ENCODE peak calls at places on chromosomes 3 and 15, in four cellular contexts. C is K562, W is GM12878, A is HepG2. Q is an unnamed sample.

GRCh38 chr3:9067352-9067975 is 104.2 kb upstream of the RAD18 start:
- DNase-seq in C (peak), W (peak), A (peak), Q (peak)

GRCh38 chr3:120637836-120638559 is 41.9 kb downstream of the NDUFB4 start:
- DNase-seq in C (no peak), W (no peak), A (no peak), Q (no peak)

GRCh38 chr3:157066335-157067071 is 93.4 kb downstream of the CCNL1 start:
- DNase-seq in C (no peak), W (no peak), A (no peak), Q (no peak)

GRCh38 chr3:61702453-61702852 is 141.1 kb downstream of the PTPRG start:
- DNase-seq in C (no peak), W (no peak), A (no peak), Q (no peak)

GRCh38 chr3:58414538-58415197 is 19.0 kb downstream of the PDHB start:
- DNase-seq in C (peak), W (no peak), A (peak), Q (peak)

GRCh38 chr3:28777806-28778475 is 429.3 kb upstream of the AZI2 start:
- DNase-seq in C (no peak), W (no peak), A (no peak), Q (no peak)

GRCh38 chr15:100234158-100235029 is 107.4 kb downstream of the ADAMTS17 start:
- DNase-seq in C (no peak), W (no peak), A (no peak), Q (no peak)

GRCh38 chr3:72265250-72265649 is 480.3 kb upstream of the PROK2 start:
- DNase-seq in C (peak), W (no peak), A (no peak), Q (no peak)

GRCh38 chr3:19866751-19867347 is 67.2 kb downstream of the EFHB start:
- DNase-seq in C (peak), W (peak), A (peak), Q (peak)

GRCh38 chr15:89203705-89204273 is 17.6 kb downstream of the RLBP1 start:
- DNase-seq in C (no peak), W (no peak), A (no peak), Q (no peak)

GRCh38 chr15:70560617-70561328 is 202.6 kb downstream of the UACA start:
- DNase-seq in C (no peak), W (no peak), A (no peak), Q (no peak)

GRCh38 chr3:106945435-106945834 is 431.8 kb upstream of the CCDC54 start:
- DNase-seq in C (no peak), W (no peak), A (no peak), Q (peak)

GRCh38 chr3:171526146-171526545 is 65.9 kb upstream of the TNIK start:
- DNase-seq in C (no peak), W (no peak), A (no peak), Q (no peak)

GRCh38 chr3:115999598-115999997 is 376.3 kb downstream of the GAP43 start:
- DNase-seq in C (no peak), W (no peak), A (no peak), Q (no peak)

GRCh38 chr3:49469037-49469875 is 811 bp upstream of the DAG1 start:
- DNase-seq in C (peak), W (no peak), A (peak), Q (peak)

GRCh38 chr3:137259709-137260108 is 301.9 kb downstream of the IL20RB start:
- DNase-seq in C (no peak), W (no peak), A (no peak), Q (peak)

GRCh38 chr15:98169551-98169950 is 209.0 kb downstream of the ARRDC4 start:
- DNase-seq in C (no peak), W (no peak), A (no peak), Q (no peak)

GRCh38 chr15:72796210-72796514 is 12.6 kb upstream of the ADPGK start:
- DNase-seq in C (peak), W (no peak), A (no peak), Q (no peak)

GRCh38 chr3:128068156-128068620 is 16.0 kb downstream of the SEC61A1 start:
- DNase-seq in C (peak), W (no peak), A (peak), Q (peak)

GRCh38 chr3:16945330-16945729 is 60.6 kb downstream of the PLCL2 start:
- DNase-seq in C (no peak), W (no peak), A (no peak), Q (no peak)

GRCh38 chr3:39148116-39149058 is 5.0 kb downstream of the CSRNP1 start:
- DNase-seq in C (peak), W (no peak), A (no peak), Q (no peak)

GRCh38 chr15:57440799-57441198 is 64.5 kb downstream of the CGNL1 start:
- DNase-seq in C (no peak), W (no peak), A (no peak), Q (no peak)

GRCh38 chr3:136962961-136963360 is 5.2 kb downstream of the IL20RB start:
- DNase-seq in C (no peak), W (no peak), A (no peak), Q (no peak)

GRCh38 chr3:185089343-185089742 is 63.5 kb downstream of the C3orf70 start:
- DNase-seq in C (no peak), W (no peak), A (no peak), Q (no peak)

GRCh38 chr15:86213888-86214287 is 134.2 kb downstream of the AGBL1 start:
- DNase-seq in C (no peak), W (no peak), A (no peak), Q (no peak)

GRCh38 chr15:67047149-67047661 is 18.2 kb upstream of the SMAD3 start:
- DNase-seq in C (no peak), W (no peak), A (no peak), Q (no peak)

GRCh38 chr15:67048281-67049279 is 16.8 kb upstream of the SMAD3 start:
- DNase-seq in C (no peak), W (no peak), A (peak), Q (no peak)

GRCh38 chr15:67040277-67040676 is 25.1 kb upstream of the SMAD3 start:
- DNase-seq in C (no peak), W (no peak), A (no peak), Q (no peak)

GRCh38 chr15:67042490-67043181 is 22.8 kb upstream of the SMAD3 start:
- DNase-seq in C (no peak), W (no peak), A (no peak), Q (no peak)

DNA sequence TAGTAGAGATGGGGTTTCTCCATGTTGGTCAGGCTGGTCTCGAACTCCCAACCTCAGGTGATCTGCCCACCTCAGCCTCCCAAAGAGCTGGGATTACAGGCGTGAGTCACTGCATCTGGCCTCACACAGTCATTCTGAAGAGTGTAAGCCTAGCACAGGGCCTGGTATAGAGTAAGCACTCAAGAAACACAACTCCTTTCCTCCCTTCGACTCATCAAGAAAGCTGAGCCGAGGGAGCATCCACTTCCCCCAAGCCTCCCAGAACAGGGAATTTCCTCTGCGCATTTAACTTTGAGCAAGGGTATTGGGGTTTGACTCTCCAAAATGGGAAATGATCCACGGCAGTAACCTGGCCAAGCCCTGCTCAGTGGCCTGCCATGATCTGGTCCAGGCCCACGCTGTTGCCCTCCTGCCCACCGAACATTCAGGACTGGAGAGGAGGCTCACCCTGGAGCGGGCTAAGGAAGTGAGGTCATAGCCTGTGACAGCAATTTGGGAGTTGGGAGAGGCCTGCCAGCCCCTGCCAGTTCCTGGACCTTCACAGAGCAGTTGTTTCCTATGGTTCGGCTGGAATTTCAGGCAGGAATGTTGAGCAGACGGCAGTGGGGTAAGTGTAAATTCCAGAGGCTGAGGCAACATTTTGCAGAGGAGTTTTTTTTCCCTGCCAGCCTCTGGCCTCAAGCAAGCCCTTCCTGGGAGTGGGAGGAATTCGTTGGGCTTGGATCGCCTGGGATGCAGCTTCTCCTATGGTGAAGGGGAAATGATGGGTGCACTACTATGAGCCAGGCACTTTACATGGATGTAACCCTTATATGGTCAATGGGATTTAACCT is 21.2 kb upstream of the SMAD3 start:
- DNase-seq in C (no peak), W (no peak), A (peak), Q (no peak)
- TF ChIP-seq FOXM1 in C (no peak), W (no peak), A (no peak), Q (no peak)

DNA sequence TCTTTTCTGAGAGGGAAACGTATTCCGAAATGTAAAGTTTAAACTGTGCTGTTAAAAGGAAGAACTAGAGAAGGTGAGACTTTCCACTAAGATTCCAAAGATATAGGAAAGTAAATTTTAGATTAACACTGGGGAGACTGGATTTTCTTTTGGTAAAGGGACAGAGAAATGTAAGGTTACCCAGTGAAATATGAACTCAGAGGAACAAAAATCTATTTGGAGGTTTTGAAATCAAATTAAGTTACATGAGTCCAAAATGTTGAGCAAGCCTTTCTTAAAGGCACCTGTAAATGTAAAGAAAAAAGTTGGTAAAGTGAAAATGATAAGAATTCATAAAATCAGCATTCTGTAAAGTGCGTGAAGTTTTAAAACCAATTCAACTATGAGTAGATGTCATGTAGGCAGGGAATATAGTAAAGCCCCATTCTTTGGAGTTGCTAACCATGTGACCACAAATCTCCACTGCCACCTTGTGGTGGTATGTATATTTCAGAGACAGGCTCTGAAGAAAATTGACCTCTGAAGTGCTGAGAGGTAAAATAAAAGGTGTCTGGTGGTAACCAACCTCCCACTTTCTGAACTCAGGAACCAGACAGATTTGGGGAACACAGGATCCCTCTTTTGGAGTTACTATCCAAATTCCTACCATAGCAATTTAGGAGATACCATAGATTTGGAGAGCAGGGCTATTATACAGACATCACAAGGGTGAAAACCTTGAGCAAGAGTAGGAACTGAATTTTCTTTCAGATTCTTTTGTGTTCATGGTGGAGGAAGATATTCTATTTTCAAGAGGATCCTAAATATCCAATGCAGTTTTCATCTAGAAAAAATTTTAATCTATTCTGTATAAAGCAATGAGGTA is 215.3 kb downstream of the ROBO2 start:
- DNase-seq in C (peak), W (no peak), A (peak), Q (peak)
- TF ChIP-seq YY1 in C (no peak), W (no peak), A (no peak), Q (no peak)

GRCh38 chr15:30990036-30990435 is 1.4 kb downstream of the MTMR10 start:
- DNase-seq in C (no peak), W (no peak), A (peak), Q (peak)
- TF ChIP-seq FOXM1 in C (no peak), W (no peak), A (no peak), Q (no peak)

DNA sequence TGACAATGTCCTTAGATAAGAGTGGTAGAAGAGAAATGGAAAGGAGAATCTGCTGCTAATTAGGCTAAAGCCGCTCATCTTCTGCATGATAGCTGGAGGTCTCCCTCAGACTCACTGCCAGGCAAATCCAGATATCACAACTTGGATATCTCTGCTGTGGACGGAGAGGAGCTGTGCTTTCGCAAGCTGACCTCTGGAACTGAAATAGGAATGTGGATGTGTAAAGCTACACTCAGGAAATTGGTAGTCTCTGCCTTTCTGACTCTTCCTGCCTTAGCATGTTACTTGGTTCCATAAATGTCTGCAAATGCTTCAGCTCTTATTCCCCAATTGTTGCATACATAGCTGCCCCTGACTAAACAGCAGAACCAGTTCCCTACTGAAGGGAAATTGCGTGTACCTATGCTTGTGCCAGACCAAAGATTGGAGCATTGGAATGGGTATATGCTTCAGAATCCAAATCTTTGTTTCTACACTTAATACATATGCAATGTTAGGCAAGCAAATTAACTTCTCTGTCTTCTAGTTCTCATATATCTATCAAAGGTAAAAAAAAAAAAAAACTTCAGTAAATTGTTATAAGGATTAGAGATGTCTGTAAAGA is 74.7 kb upstream of the ROBO2 start:
- DNase-seq in C (peak), W (no peak), A (peak), Q (no peak)
- TF ChIP-seq YY1 in C (no peak), W (no peak), A (no peak), Q (no peak)

GRCh38 chr3:126550488-126551051 is 8.2 kb downstream of the C3orf22 start:
- DNase-seq in C (no peak), W (no peak), A (no peak), Q (peak)

GRCh38 chr3:126546549-126547239 is 12.0 kb downstream of the C3orf22 start:
- DNase-seq in C (no peak), W (no peak), A (no peak), Q (peak)

GRCh38 chr3:126549861-126550487 is 8.8 kb downstream of the C3orf22 start:
- DNase-seq in C (no peak), W (no peak), A (no peak), Q (peak)

GRCh38 chr3:126551066-126551838 is 7.5 kb downstream of the C3orf22 start:
- DNase-seq in C (no peak), W (no peak), A (no peak), Q (peak)

GRCh38 chr3:126548556-126549466 is 9.9 kb downstream of the C3orf22 start:
- DNase-seq in C (no peak), W (no peak), A (no peak), Q (peak)
- TF ChIP-seq FOXM1 in C (no peak), W (no peak), A (no peak), Q (no peak)

GRCh38 chr15:82950746-82951370 is 1.7 kb downstream of the HOMER2 start:
- DNase-seq in C (no peak), W (no peak), A (peak), Q (no peak)

GRCh38 chr15:82951472-82952155 is 906 bp downstream of the HOMER2 start:
- DNase-seq in C (no peak), W (no peak), A (no peak), Q (peak)

GRCh38 chr15:82950295-82950694 is 2.2 kb downstream of the HOMER2 start:
- DNase-seq in C (no peak), W (no peak), A (no peak), Q (no peak)

DNA sequence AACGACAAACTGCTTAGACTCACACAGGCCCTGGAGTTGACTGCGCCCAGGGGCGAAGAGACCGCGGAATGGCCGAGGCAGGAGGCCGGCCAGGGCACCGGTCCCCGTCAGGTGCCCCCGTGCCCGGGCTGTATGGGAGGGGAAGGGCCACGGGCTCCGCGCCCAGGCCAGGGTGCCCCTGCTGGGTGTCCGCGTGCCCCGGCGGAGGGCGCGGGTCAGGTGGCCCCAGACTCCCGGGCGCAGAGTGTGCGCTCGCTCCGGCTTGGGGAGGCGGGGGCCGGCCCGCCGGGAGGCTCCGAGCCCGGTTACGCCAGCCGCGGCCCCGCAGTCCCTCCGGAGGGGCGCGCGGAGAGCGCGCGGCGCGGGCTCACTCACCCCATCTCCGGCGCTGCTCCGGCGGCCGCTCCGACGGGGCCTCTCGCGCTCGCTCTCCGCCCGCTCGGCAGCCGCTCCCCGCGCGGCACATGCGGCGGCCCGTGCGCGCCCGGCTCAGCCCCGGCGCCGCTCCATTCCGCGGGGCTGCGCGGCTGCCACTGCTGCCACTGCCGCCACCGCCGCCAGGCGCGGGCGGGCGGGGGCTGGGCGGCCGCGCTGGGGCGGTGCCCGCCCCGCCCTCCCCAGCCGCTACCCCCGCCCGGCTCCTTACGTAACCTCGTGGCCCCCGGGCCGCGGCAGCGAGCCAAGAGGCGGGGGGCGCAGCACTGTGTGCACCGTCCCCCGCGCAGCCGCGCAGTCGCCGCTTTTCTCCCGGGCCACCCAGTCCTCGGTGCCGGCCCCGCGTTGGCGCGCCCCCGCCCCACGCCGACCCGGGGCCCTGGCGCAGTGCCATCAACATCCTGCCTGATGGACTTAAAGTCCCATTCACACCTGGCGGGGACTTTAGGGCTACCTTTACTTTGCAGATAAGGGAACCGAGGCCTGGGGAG is at the start of gene HOMER2:
- DNase-seq in C (no peak), W (no peak), A (peak), Q (peak)
- TF ChIP-seq YY1 in C (no peak), W (no peak), A (no peak), Q (no peak)

GRCh38 chr3:21573291-21573690 is 177.7 kb downstream of the ZNF385D start:
- DNase-seq in C (no peak), W (no peak), A (no peak), Q (no peak)
- TF ChIP-seq FOXM1 in C (no peak), W (no peak), A (no peak), Q (no peak)

Q was measured in SK-N-SH.